ENCODE peak calls at places on chromosomes 4 and X, in six cellular contexts. B, U, E, C, V and I are unnamed samples.

GRCh38 chr4:59805176-59805575 is 1395.0 kb upstream of the ADGRL3 start:
- DNase-seq in U (no peak), B (no peak), C (no peak), E (no peak), V (no peak), I (no peak)

GRCh38 chrX:349196-349595 is 30.6 kb upstream of the GTPBP6 start:
- DNase-seq in B (no peak), V (no peak), C (peak; percentile 13), U (no peak), E (peak; percentile 80), I (no peak)

GRCh38 chrX:39550795-39551361 is 546.9 kb downstream of the BCOR start:
- DNase-seq in B (no peak), C (no peak), U (no peak), V (no peak), E (peak; percentile 71), I (no peak)

GRCh38 chrX:47743504-47743903 is 84.5 kb upstream of the UXT start:
- DNase-seq in B (no peak), V (peak; percentile 58), E (no peak), U (no peak), C (no peak), I (no peak)

GRCh38 chr4:110480031-110480549 is 4.1 kb downstream of the ENPEP start:
- DNase-seq in C (no peak), E (peak; percentile 60), U (peak; percentile 71), V (peak; percentile 94), B (peak; percentile 97), I (no peak)

GRCh38 chr4:152735302-152735917 is 44.1 kb downstream of the TIGD4 start:
- DNase-seq in U (no peak), B (no peak), V (peak; percentile 45), C (no peak), E (no peak), I (no peak)

GRCh38 chr4:189615217-189615663 is 325.4 kb upstream of the FRG1 start:
- DNase-seq in V (no peak), C (no peak), B (no peak), U (no peak), E (no peak), I (no peak)

GRCh38 chr4:165454426-165454825 is 75.6 kb downstream of the CPE start:
- DNase-seq in B (no peak), C (no peak), V (no peak), E (no peak), U (no peak), I (no peak)

GRCh38 chr4:6267573-6267972 is 2.1 kb upstream of the WFS1 start:
- DNase-seq in V (no peak), B (no peak), C (no peak), E (no peak), U (no peak), I (no peak)

GRCh38 chr4:174084542-174084941 is 198.9 kb downstream of the FBXO8 start:
- DNase-seq in B (no peak), V (no peak), E (no peak), C (no peak), U (no peak), I (no peak)